ENCODE peak calls at places on chromosomes 12 and 14, in six cellular contexts. One of them, this sample, is unnamed.

GRCh38 chr12:25957898-25958253 is 606 bp upstream of the RASSF8 start:
- DNase-seq in right atrium auricular region: peak
- DNase-seq in GM23248: peak
- DNase-seq in suprapubic skin: no peak
- DNase-seq in AG04450: peak
- DNase-seq in naive thymus-derived CD4-positive, alpha-beta T cell: peak
- DNase-seq in this sample: no peak

GRCh38 chr14:73007835-73008234 is 19.1 kb downstream of the ZFYVE1 start:
- DNase-seq in suprapubic skin: no peak
- DNase-seq in right atrium auricular region: no peak
- DNase-seq in naive thymus-derived CD4-positive, alpha-beta T cell: no peak
- DNase-seq in AG04450: no peak
- DNase-seq in GM23248: no peak
- DNase-seq in this sample: no peak

GRCh38 chr14:95068091-95068490 is 89.2 kb downstream of the DICER1 start:
- DNase-seq in AG04450: no peak
- DNase-seq in naive thymus-derived CD4-positive, alpha-beta T cell: no peak
- DNase-seq in right atrium auricular region: no peak
- DNase-seq in suprapubic skin: no peak
- DNase-seq in GM23248: no peak
- DNase-seq in this sample: no peak

GRCh38 chr12:25578739-25579138 is 25.7 kb upstream of the LMNTD1 start:
- DNase-seq in AG04450: no peak
- DNase-seq in naive thymus-derived CD4-positive, alpha-beta T cell: no peak
- DNase-seq in right atrium auricular region: no peak
- DNase-seq in suprapubic skin: no peak
- DNase-seq in GM23248: no peak
- DNase-seq in this sample: no peak

GRCh38 chr14:104554608-104555401 is 24.8 kb upstream of the C14orf180 start:
- DNase-seq in suprapubic skin: peak
- DNase-seq in AG04450: no peak
- DNase-seq in naive thymus-derived CD4-positive, alpha-beta T cell: no peak
- DNase-seq in right atrium auricular region: no peak
- DNase-seq in GM23248: peak
- DNase-seq in this sample: no peak

GRCh38 chr12:119461815-119462214 is 127.3 kb downstream of the CCDC60 start:
- DNase-seq in naive thymus-derived CD4-positive, alpha-beta T cell: no peak
- DNase-seq in right atrium auricular region: no peak
- DNase-seq in GM23248: no peak
- DNase-seq in AG04450: no peak
- DNase-seq in suprapubic skin: no peak
- DNase-seq in this sample: no peak

GRCh38 chr12:33825442-33825841 is 196.9 kb upstream of the ALG10 start:
- DNase-seq in right atrium auricular region: no peak
- DNase-seq in GM23248: no peak
- DNase-seq in suprapubic skin: no peak
- DNase-seq in AG04450: no peak
- DNase-seq in naive thymus-derived CD4-positive, alpha-beta T cell: no peak
- DNase-seq in this sample: no peak

GRCh38 chr14:58270628-58271027 is 26.0 kb downstream of the PSMA3 start:
- DNase-seq in right atrium auricular region: no peak
- DNase-seq in AG04450: no peak
- DNase-seq in GM23248: no peak
- DNase-seq in naive thymus-derived CD4-positive, alpha-beta T cell: no peak
- DNase-seq in suprapubic skin: no peak
- DNase-seq in this sample: no peak

GRCh38 chr12:5889381-5890047 is 55.5 kb downstream of the ANO2 start:
- DNase-seq in GM23248: peak
- DNase-seq in AG04450: no peak
- DNase-seq in suprapubic skin: no peak
- DNase-seq in right atrium auricular region: peak
- DNase-seq in naive thymus-derived CD4-positive, alpha-beta T cell: no peak
- DNase-seq in this sample: no peak

GRCh38 chr14:53304726-53305381 is 151.7 kb upstream of the DDHD1 start:
- DNase-seq in AG04450: peak
- DNase-seq in naive thymus-derived CD4-positive, alpha-beta T cell: no peak
- DNase-seq in GM23248: no peak
- DNase-seq in right atrium auricular region: no peak
- DNase-seq in suprapubic skin: no peak
- DNase-seq in this sample: peak

GRCh38 chr12:21551811-21552469 is 25.8 kb downstream of the SPX start:
- DNase-seq in naive thymus-derived CD4-positive, alpha-beta T cell: no peak
- DNase-seq in right atrium auricular region: no peak
- DNase-seq in AG04450: no peak
- DNase-seq in suprapubic skin: no peak
- DNase-seq in GM23248: no peak
- DNase-seq in this sample: peak

GRCh38 chr12:88432536-88433462 is 147.5 kb downstream of the KITLG start:
- DNase-seq in AG04450: no peak
- DNase-seq in right atrium auricular region: no peak
- DNase-seq in suprapubic skin: no peak
- DNase-seq in naive thymus-derived CD4-positive, alpha-beta T cell: no peak
- DNase-seq in GM23248: peak
- DNase-seq in this sample: no peak

GRCh38 chr14:93943052-93943451 is 15.9 kb downstream of the FAM181A start:
- DNase-seq in suprapubic skin: no peak
- DNase-seq in AG04450: peak
- DNase-seq in naive thymus-derived CD4-positive, alpha-beta T cell: no peak
- DNase-seq in right atrium auricular region: no peak
- DNase-seq in GM23248: no peak
- DNase-seq in this sample: no peak

GRCh38 chr12:52741378-52742195 is 35.6 kb downstream of the KRT76 start:
- DNase-seq in naive thymus-derived CD4-positive, alpha-beta T cell: peak
- DNase-seq in GM23248: peak
- DNase-seq in AG04450: no peak
- DNase-seq in suprapubic skin: no peak
- DNase-seq in right atrium auricular region: no peak
- DNase-seq in this sample: no peak

GRCh38 chr12:56957229-56958052 is at the start of gene RDH16:
- DNase-seq in suprapubic skin: no peak
- DNase-seq in right atrium auricular region: no peak
- DNase-seq in AG04450: no peak
- DNase-seq in naive thymus-derived CD4-positive, alpha-beta T cell: no peak
- DNase-seq in GM23248: no peak
- DNase-seq in this sample: no peak

GRCh38 chr14:91058017-91058675 is 2.3 kb downstream of the RPS6KA5 start:
- DNase-seq in GM23248: peak
- DNase-seq in suprapubic skin: no peak
- DNase-seq in AG04450: no peak
- DNase-seq in right atrium auricular region: no peak
- DNase-seq in naive thymus-derived CD4-positive, alpha-beta T cell: no peak
- DNase-seq in this sample: peak

GRCh38 chr12:2679068-2679815 is 115.5 kb upstream of the FKBP4 start:
- DNase-seq in right atrium auricular region: peak
- DNase-seq in GM23248: no peak
- DNase-seq in naive thymus-derived CD4-positive, alpha-beta T cell: no peak
- DNase-seq in AG04450: no peak
- DNase-seq in suprapubic skin: no peak
- DNase-seq in this sample: no peak

GRCh38 chr12:95633049-95633545 is 81.8 kb upstream of the USP44 start:
- DNase-seq in AG04450: no peak
- DNase-seq in suprapubic skin: no peak
- DNase-seq in GM23248: peak
- DNase-seq in right atrium auricular region: peak
- DNase-seq in naive thymus-derived CD4-positive, alpha-beta T cell: no peak
- DNase-seq in this sample: no peak

GRCh38 chr14:75440733-75441474 is 13.1 kb downstream of the JDP2 start:
- DNase-seq in AG04450: peak
- DNase-seq in GM23248: peak
- DNase-seq in suprapubic skin: no peak
- DNase-seq in naive thymus-derived CD4-positive, alpha-beta T cell: no peak
- DNase-seq in right atrium auricular region: peak
- DNase-seq in this sample: no peak

GRCh38 chr14:104795781-104796681 is 483 bp upstream of the AKT1 start:
- DNase-seq in GM23248: peak
- DNase-seq in naive thymus-derived CD4-positive, alpha-beta T cell: peak
- DNase-seq in AG04450: no peak
- DNase-seq in suprapubic skin: no peak
- DNase-seq in right atrium auricular region: no peak
- DNase-seq in this sample: no peak

GRCh38 chr14:69242311-69243224 is 17.4 kb upstream of the GALNT16 start:
- DNase-seq in naive thymus-derived CD4-positive, alpha-beta T cell: peak
- DNase-seq in AG04450: peak
- DNase-seq in suprapubic skin: no peak
- DNase-seq in GM23248: peak
- DNase-seq in right atrium auricular region: peak
- DNase-seq in this sample: peak

GRCh38 chr12:133129368-133130037 is 571 bp downstream of the ZNF891 start:
- DNase-seq in naive thymus-derived CD4-positive, alpha-beta T cell: no peak
- DNase-seq in AG04450: no peak
- DNase-seq in suprapubic skin: no peak
- DNase-seq in right atrium auricular region: no peak
- DNase-seq in GM23248: peak
- DNase-seq in this sample: no peak

GRCh38 chr14:105685003-105685402 is 158.6 kb downstream of the TMEM121 start:
- DNase-seq in naive thymus-derived CD4-positive, alpha-beta T cell: no peak
- DNase-seq in suprapubic skin: no peak
- DNase-seq in GM23248: no peak
- DNase-seq in AG04450: no peak
- DNase-seq in right atrium auricular region: no peak
- DNase-seq in this sample: no peak

GRCh38 chr12:113242018-113242418 is 20.8 kb downstream of the TPCN1 start:
- DNase-seq in AG04450: no peak
- DNase-seq in suprapubic skin: peak
- DNase-seq in naive thymus-derived CD4-positive, alpha-beta T cell: no peak
- DNase-seq in GM23248: peak
- DNase-seq in right atrium auricular region: no peak
- DNase-seq in this sample: no peak

GRCh38 chr12:80531646-80532045 is 87.6 kb downstream of the PTPRQ start:
- DNase-seq in suprapubic skin: no peak
- DNase-seq in right atrium auricular region: no peak
- DNase-seq in naive thymus-derived CD4-positive, alpha-beta T cell: no peak
- DNase-seq in GM23248: no peak
- DNase-seq in AG04450: no peak
- DNase-seq in this sample: no peak

GRCh38 chr12:69389836-69390235 is 30.3 kb downstream of the YEATS4 start:
- DNase-seq in naive thymus-derived CD4-positive, alpha-beta T cell: no peak
- DNase-seq in GM23248: peak
- DNase-seq in AG04450: peak
- DNase-seq in suprapubic skin: no peak
- DNase-seq in right atrium auricular region: no peak
- DNase-seq in this sample: no peak
- H3K27ac ChIP-seq in naive thymus-derived CD4-positive, alpha-beta T cell: no peak
- H3K27ac ChIP-seq in GM23248: no peak
- H3K27ac ChIP-seq in AG04450: peak
- H3K27ac ChIP-seq in suprapubic skin: no peak
- H3K27ac ChIP-seq in right atrium auricular region: no peak
- H3K27ac ChIP-seq in this sample: no peak

GRCh38 chr14:100224229-100224628 is 14.7 kb upstream of the YY1 start:
- DNase-seq in suprapubic skin: no peak
- DNase-seq in naive thymus-derived CD4-positive, alpha-beta T cell: no peak
- DNase-seq in GM23248: no peak
- DNase-seq in AG04450: no peak
- DNase-seq in right atrium auricular region: no peak
- DNase-seq in this sample: no peak

GRCh38 chr14:100221419-100222218 is 17.3 kb upstream of the YY1 start:
- DNase-seq in GM23248: peak
- DNase-seq in AG04450: no peak
- DNase-seq in right atrium auricular region: peak
- DNase-seq in naive thymus-derived CD4-positive, alpha-beta T cell: peak
- DNase-seq in suprapubic skin: no peak
- DNase-seq in this sample: peak

GRCh38 chr14:100225169-100225568 is 13.8 kb upstream of the YY1 start:
- DNase-seq in AG04450: no peak
- DNase-seq in right atrium auricular region: no peak
- DNase-seq in naive thymus-derived CD4-positive, alpha-beta T cell: no peak
- DNase-seq in GM23248: no peak
- DNase-seq in suprapubic skin: no peak
- DNase-seq in this sample: no peak

GRCh38 chr14:100223332-100224171 is 15.4 kb upstream of the YY1 start:
- DNase-seq in AG04450: no peak
- DNase-seq in naive thymus-derived CD4-positive, alpha-beta T cell: no peak
- DNase-seq in suprapubic skin: no peak
- DNase-seq in GM23248: no peak
- DNase-seq in right atrium auricular region: no peak
- DNase-seq in this sample: no peak

GRCh38 chr14:100222219-100223093 is 16.5 kb upstream of the YY1 start:
- DNase-seq in AG04450: no peak
- DNase-seq in suprapubic skin: no peak
- DNase-seq in right atrium auricular region: no peak
- DNase-seq in naive thymus-derived CD4-positive, alpha-beta T cell: no peak
- DNase-seq in GM23248: no peak
- DNase-seq in this sample: no peak
- H3K27ac ChIP-seq in AG04450: no peak
- H3K27ac ChIP-seq in suprapubic skin: peak
- H3K27ac ChIP-seq in right atrium auricular region: peak
- H3K27ac ChIP-seq in naive thymus-derived CD4-positive, alpha-beta T cell: peak
- H3K27ac ChIP-seq in GM23248: no peak
- H3K27ac ChIP-seq in this sample: no peak

DNA sequence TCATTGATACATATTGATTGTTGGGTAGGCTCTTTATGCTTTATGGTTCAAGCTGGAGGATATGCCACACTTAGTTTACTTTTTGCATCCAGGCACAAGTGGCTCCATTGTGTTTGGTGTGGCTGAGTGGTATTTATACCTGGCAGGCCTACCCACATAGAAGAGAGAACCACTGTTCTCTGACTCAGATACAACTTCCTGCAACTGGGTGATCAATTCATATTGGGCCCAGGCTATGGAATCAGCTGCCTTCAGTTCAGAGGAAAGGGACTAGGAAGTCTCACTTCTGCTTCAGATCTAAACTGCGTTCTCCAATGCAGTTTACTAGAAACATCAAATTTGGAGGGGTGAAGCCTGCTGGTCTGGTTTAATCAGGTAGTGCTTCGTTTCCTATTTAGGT is 49.8 kb upstream of the LRRK2 start:
- DNase-seq in right atrium auricular region: no peak
- DNase-seq in suprapubic skin: no peak
- DNase-seq in AG04450: no peak
- DNase-seq in naive thymus-derived CD4-positive, alpha-beta T cell: no peak
- DNase-seq in GM23248: no peak
- DNase-seq in this sample: no peak
- H3K27ac ChIP-seq in right atrium auricular region: no peak
- H3K27ac ChIP-seq in suprapubic skin: no peak
- H3K27ac ChIP-seq in AG04450: no peak
- H3K27ac ChIP-seq in naive thymus-derived CD4-positive, alpha-beta T cell: no peak
- H3K27ac ChIP-seq in GM23248: no peak
- H3K27ac ChIP-seq in this sample: no peak

GRCh38 chr12:15208140-15208539 is 13.1 kb downstream of the RERG start:
- DNase-seq in right atrium auricular region: no peak
- DNase-seq in naive thymus-derived CD4-positive, alpha-beta T cell: no peak
- DNase-seq in GM23248: peak
- DNase-seq in AG04450: no peak
- DNase-seq in suprapubic skin: no peak
- DNase-seq in this sample: no peak

GRCh38 chr12:15208871-15209656 is 12.2 kb downstream of the RERG start:
- DNase-seq in suprapubic skin: no peak
- DNase-seq in naive thymus-derived CD4-positive, alpha-beta T cell: no peak
- DNase-seq in right atrium auricular region: no peak
- DNase-seq in AG04450: no peak
- DNase-seq in GM23248: peak
- DNase-seq in this sample: no peak

GRCh38 chr12:15206338-15206737 is 14.9 kb downstream of the RERG start:
- DNase-seq in right atrium auricular region: no peak
- DNase-seq in AG04450: no peak
- DNase-seq in GM23248: no peak
- DNase-seq in naive thymus-derived CD4-positive, alpha-beta T cell: no peak
- DNase-seq in suprapubic skin: no peak
- DNase-seq in this sample: no peak

GRCh38 chr12:15206831-15207394 is 14.3 kb downstream of the RERG start:
- DNase-seq in naive thymus-derived CD4-positive, alpha-beta T cell: no peak
- DNase-seq in AG04450: no peak
- DNase-seq in right atrium auricular region: no peak
- DNase-seq in GM23248: no peak
- DNase-seq in suprapubic skin: no peak
- DNase-seq in this sample: no peak

GRCh38 chr12:15205341-15206010 is 15.7 kb downstream of the RERG start:
- DNase-seq in GM23248: no peak
- DNase-seq in naive thymus-derived CD4-positive, alpha-beta T cell: no peak
- DNase-seq in right atrium auricular region: no peak
- DNase-seq in suprapubic skin: no peak
- DNase-seq in AG04450: no peak
- DNase-seq in this sample: no peak
- H3K27ac ChIP-seq in GM23248: no peak
- H3K27ac ChIP-seq in naive thymus-derived CD4-positive, alpha-beta T cell: no peak
- H3K27ac ChIP-seq in right atrium auricular region: peak
- H3K27ac ChIP-seq in suprapubic skin: peak
- H3K27ac ChIP-seq in AG04450: no peak
- H3K27ac ChIP-seq in this sample: no peak

This sample was measured in caudate nucleus.